ENCODE peak calls at places on chromosomes 5 and 9, in seven cellular contexts. V is breast epithelium, K is fibroblast of mammary gland, H is SK-N-SH, I is GM13976, Y is coronary artery, D is B cell. E is an unnamed sample.

GRCh38 chr5:117680421-117680820 is 1105.8 kb upstream of the SEMA6A start:
- DNase-seq in V (no peak), K (no peak), H (no peak), I (no peak), Y (no peak), D (no peak), E (peak)

GRCh38 chr5:13601152-13601551 is 343.3 kb downstream of the DNAH5 start:
- DNase-seq in V (no peak), K (peak), H (no peak), I (no peak), Y (no peak), D (no peak), E (no peak)

GRCh38 chr9:115117999-115118470 is at the start of gene TNC:
- DNase-seq in V (peak), K (peak), H (peak), I (peak), Y (no peak), D (no peak), E (peak)

GRCh38 chr5:76701298-76701697 is 14.6 kb upstream of the F2R start:
- DNase-seq in V (no peak), K (peak), H (no peak), I (no peak), Y (no peak), D (no peak), E (peak)

GRCh38 chr9:98190757-98191105 is 1.7 kb downstream of the CORO2A start:
- DNase-seq in V (no peak), K (no peak), H (no peak), I (no peak), Y (no peak), D (no peak), E (no peak)

GRCh38 chr5:137446611-137447010 is 52.5 kb downstream of the SPOCK1 start:
- DNase-seq in V (no peak), K (no peak), H (no peak), I (no peak), Y (no peak), D (no peak), E (no peak)

GRCh38 chr9:100428871-100429654 is 2.1 kb downstream of the MSANTD3 start:
- DNase-seq in V (no peak), K (peak), H (no peak), I (no peak), Y (no peak), D (no peak), E (peak)

GRCh38 chr9:69314547-69314946 is 10.5 kb upstream of the ENTREP1 start:
- DNase-seq in V (no peak), K (peak), H (no peak), I (no peak), Y (no peak), D (no peak), E (no peak)

GRCh38 chr5:116438979-116439554 is 135.6 kb downstream of the SEMA6A start:
- DNase-seq in V (no peak), K (no peak), H (no peak), I (no peak), Y (no peak), D (no peak), E (no peak)

GRCh38 chr9:33175633-33176325 is 8.6 kb upstream of the B4GALT1 start:
- DNase-seq in V (no peak), K (no peak), H (no peak), I (no peak), Y (peak), D (no peak), E (no peak)

GRCh38 chr9:126953089-126953809 is 38.7 kb downstream of the RALGPS1 start:
- DNase-seq in V (no peak), K (peak), H (no peak), I (no peak), Y (no peak), D (no peak), E (peak)

GRCh38 chr9:29039258-29039657 is 1466.0 kb upstream of the C9orf72 start:
- DNase-seq in V (no peak), K (peak), H (no peak), I (no peak), Y (no peak), D (no peak), E (peak)

GRCh38 chr9:135944444-135945252 is 16.5 kb downstream of the UBAC1 start:
- DNase-seq in V (no peak), K (no peak), H (no peak), I (no peak), Y (no peak), D (no peak), E (no peak)

GRCh38 chr5:151569132-151570046 is 21.7 kb downstream of the FAT2 start:
- DNase-seq in V (no peak), K (peak), H (no peak), I (no peak), Y (no peak), D (no peak), E (no peak)

GRCh38 chr5:72233835-72234234 is 86.2 kb downstream of the MRPS27 start:
- DNase-seq in V (no peak), K (no peak), H (no peak), I (no peak), Y (no peak), D (no peak), E (no peak)

GRCh38 chr5:53322257-53322656 is 158.2 kb upstream of the FST start:
- DNase-seq in V (no peak), K (no peak), H (no peak), I (no peak), Y (no peak), D (no peak), E (no peak)

DNA sequence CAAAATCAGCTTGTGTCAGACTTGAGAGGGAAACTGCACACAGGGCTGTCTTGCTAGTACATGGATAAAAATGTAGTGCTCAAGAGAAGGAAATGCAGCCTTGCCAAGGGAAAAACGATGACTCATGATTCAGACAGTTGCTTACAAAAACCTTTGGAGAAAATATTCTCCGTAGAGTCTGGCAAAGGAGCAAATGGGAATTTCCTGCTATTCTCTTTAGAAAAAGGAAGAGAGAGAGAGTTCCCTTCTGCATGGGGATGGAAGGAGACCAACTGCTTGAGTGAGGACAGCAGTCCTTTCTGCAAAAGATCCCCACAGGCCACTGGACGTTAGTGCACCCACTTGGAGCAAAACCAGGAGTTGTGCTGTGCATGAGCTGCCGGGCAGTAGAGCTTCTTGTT is 7.6 kb downstream of the IFNB1 start:
- DNase-seq in V (peak), K (peak), H (no peak), I (no peak), Y (no peak), D (no peak), E (peak)
- TF ChIP-seq CTCF in V (no peak), K (peak), H (peak), I (no peak), Y (no peak), D (no peak), E (peak)

GRCh38 chr5:125227333-125228075 is 481.1 kb upstream of the ZNF608 start:
- DNase-seq in V (no peak), K (peak), H (peak), I (no peak), Y (no peak), D (no peak), E (peak)
- TF ChIP-seq CTCF in V (no peak), K (peak), H (peak), I (no peak), Y (no peak), D (no peak), E (peak)

DNA sequence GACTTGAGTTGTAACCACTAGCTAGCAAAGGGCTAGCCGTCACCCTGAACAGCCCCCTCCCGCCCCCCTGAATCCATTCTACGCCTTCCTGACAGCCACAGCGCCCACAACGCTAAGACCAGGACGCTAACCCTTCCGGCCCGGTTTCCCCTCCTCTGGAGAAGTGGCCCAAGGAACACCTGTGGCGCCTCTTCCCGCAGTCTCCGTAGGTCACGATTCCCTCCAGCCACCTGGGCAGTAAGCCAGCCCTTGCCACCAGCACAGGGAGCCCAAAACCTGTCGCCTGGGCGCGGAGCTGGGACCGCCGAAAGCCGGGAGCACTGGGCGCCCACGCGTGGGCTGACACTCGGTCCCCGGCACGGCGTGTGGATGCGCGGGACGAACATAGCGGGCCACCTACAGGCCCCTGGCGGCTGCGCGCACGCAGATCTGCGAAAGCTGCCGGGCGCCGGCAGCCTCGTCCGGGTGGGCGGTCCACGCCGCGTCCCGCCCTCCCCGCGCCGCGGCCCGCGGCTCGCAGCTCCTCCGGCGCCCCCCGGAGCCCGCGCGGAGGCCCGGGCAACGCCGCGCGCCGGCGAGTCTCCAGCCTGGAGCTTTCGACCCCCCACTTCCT is 596 bp downstream of the IRF1 start:
- DNase-seq in V (peak), K (peak), H (peak), I (peak), Y (peak), D (peak), E (no peak)
- TF ChIP-seq CTCF in V (no peak), K (no peak), H (no peak), I (peak), Y (no peak), D (peak), E (peak)

DNA sequence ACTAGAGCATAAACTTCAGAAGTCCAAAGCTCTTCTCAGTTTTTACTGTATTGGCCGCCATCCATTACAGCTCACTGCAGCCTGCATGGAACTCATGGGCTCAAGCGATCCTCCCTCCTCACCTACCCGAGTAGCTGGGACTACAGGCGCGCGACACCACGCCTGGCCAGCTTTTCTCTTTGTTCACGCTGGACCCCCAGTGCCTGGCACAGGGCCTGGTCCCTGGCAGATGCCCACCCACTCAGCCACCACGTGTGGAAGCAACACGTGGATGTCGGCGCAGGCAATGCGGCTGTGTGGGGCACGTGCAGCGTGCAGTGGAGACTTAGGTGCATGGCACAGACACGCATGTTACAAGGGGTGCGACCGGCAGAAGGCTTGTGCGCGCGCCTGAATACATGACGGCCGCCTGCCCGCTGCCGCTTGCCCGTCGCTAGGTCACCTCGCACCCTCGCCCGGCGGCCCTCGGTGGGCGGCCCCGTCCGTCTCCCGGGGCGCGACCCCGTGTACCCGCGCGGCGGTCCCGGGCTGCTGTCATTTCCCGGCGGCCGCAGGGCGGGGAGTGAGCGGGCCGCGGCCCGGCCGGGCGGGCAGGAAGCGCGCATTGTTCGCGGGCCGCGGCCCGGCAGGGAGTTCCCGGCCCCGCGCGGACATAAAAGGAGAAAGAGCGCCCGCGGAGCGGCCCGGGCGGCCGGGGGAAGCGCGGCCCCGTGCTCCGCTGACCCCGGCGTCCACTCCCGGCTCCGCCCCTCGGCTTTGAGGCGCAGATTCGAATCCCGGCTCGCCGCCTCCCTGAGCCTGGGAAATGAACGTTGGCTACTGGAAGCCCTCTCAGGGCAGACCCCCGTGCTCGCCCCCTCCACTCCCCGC is 24.1 kb upstream of the PTGS1 start:
- DNase-seq in V (peak), K (no peak), H (peak), I (no peak), Y (no peak), D (peak), E (no peak)
- TF ChIP-seq CTCF in V (no peak), K (no peak), H (no peak), I (no peak), Y (no peak), D (no peak), E (no peak)

GRCh38 chr5:150044712-150045111 is 41.6 kb downstream of the CSF1R start:
- DNase-seq in V (no peak), K (no peak), H (no peak), I (no peak), Y (no peak), D (no peak), E (peak)

GRCh38 chr5:150046031-150046430 is 40.3 kb downstream of the CSF1R start:
- DNase-seq in V (no peak), K (no peak), H (no peak), I (no peak), Y (no peak), D (no peak), E (no peak)

GRCh38 chr5:150044334-150044681 is 42.0 kb downstream of the CSF1R start:
- DNase-seq in V (no peak), K (peak), H (no peak), I (no peak), Y (no peak), D (no peak), E (peak)

GRCh38 chr5:150043657-150044333 is 42.6 kb downstream of the CSF1R start:
- DNase-seq in V (no peak), K (no peak), H (no peak), I (no peak), Y (no peak), D (no peak), E (peak)

GRCh38 chr5:150045512-150045911 is 40.8 kb downstream of the CSF1R start:
- DNase-seq in V (no peak), K (no peak), H (no peak), I (no peak), Y (no peak), D (no peak), E (no peak)
- TF ChIP-seq CTCF in V (no peak), K (no peak), H (peak), I (no peak), Y (no peak), D (no peak), E (no peak)

DNA sequence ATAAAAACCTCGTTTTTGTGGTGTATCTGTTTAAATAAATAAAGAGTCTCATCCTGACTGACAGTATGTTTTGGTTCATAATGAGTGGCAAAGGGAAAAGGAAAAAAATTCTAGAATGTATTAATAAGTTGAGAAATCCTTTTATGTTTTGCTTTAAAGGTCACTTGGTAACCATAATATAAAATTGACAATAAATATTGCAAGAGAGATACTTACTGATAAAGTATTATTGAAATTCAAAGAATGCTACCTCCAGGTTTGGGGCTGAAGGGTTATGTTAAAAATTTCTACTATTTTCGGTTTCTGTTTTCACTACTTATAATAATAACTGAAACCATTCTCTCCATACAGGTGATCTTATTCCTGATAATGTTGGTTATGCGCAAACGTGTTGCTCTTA is 85.4 kb upstream of the FSD1L start:
- DNase-seq in V (no peak), K (no peak), H (no peak), I (no peak), Y (no peak), D (no peak), E (no peak)
- TF ChIP-seq CTCF in V (no peak), K (no peak), H (no peak), I (no peak), Y (no peak), D (no peak), E (no peak)

GRCh38 chr9:137241490-137242328 is 622 bp downstream of the TUBB4B start:
- DNase-seq in V (peak), K (peak), H (peak), I (peak), Y (no peak), D (peak), E (peak)

GRCh38 chr9:137242329-137243204 is 1.5 kb downstream of the TUBB4B start:
- DNase-seq in V (no peak), K (no peak), H (no peak), I (no peak), Y (no peak), D (no peak), E (no peak)

GRCh38 chr9:137240321-137240840 is 706 bp upstream of the TUBB4B start:
- DNase-seq in V (peak), K (peak), H (peak), I (peak), Y (peak), D (peak), E (peak)

GRCh38 chr9:137243626-137244485 is 2.8 kb downstream of the TUBB4B start:
- DNase-seq in V (no peak), K (no peak), H (no peak), I (no peak), Y (no peak), D (no peak), E (no peak)

GRCh38 chr9:137240841-137241489 is at the start of gene TUBB4B:
- DNase-seq in V (peak), K (peak), H (peak), I (peak), Y (peak), D (peak), E (peak)
- TF ChIP-seq CTCF in V (peak), K (no peak), H (no peak), I (no peak), Y (no peak), D (no peak), E (no peak)

E was measured in fibroblast of villous mesenchyme.